ENCODE peak calls at places on chromosomes 16 and 17, in nine cellular contexts. One of them, this sample, is unnamed.

GRCh38 chr17:82963104-82963950 is 116.1 kb upstream of the METRNL start:
- DNase-seq in naive thymus-derived CD4-positive, alpha-beta T cell: no peak
- DNase-seq in renal cortical epithelial cell: peak; percentile 24
- DNase-seq in NCI-H1417: peak; percentile 34
- DNase-seq in pancreas: no peak
- DNase-seq in esophagus squamous epithelium: no peak
- DNase-seq in GM06990: no peak
- DNase-seq in cardiac muscle cell: peak; percentile 86
- DNase-seq in activated naive CD4-positive, alpha-beta T cell: no peak
- DNase-seq in this sample: peak; percentile 94

GRCh38 chr17:80611831-80612230 is 67.2 kb downstream of the RPTOR start:
- DNase-seq in naive thymus-derived CD4-positive, alpha-beta T cell: no peak
- DNase-seq in renal cortical epithelial cell: no peak
- DNase-seq in NCI-H1417: no peak
- DNase-seq in pancreas: no peak
- DNase-seq in esophagus squamous epithelium: no peak
- DNase-seq in GM06990: no peak
- DNase-seq in cardiac muscle cell: no peak
- DNase-seq in activated naive CD4-positive, alpha-beta T cell: no peak
- DNase-seq in this sample: no peak

GRCh38 chr17:79624658-79625478 is 14.0 kb upstream of the RBFOX3 start:
- DNase-seq in naive thymus-derived CD4-positive, alpha-beta T cell: no peak
- DNase-seq in renal cortical epithelial cell: no peak
- DNase-seq in NCI-H1417: no peak
- DNase-seq in pancreas: peak; percentile 2
- DNase-seq in esophagus squamous epithelium: no peak
- DNase-seq in GM06990: no peak
- DNase-seq in cardiac muscle cell: no peak
- DNase-seq in activated naive CD4-positive, alpha-beta T cell: no peak
- DNase-seq in this sample: peak; percentile 40

GRCh38 chr17:59357929-59358328 is 26.5 kb downstream of the YPEL2 start:
- DNase-seq in naive thymus-derived CD4-positive, alpha-beta T cell: no peak
- DNase-seq in renal cortical epithelial cell: peak; percentile 63
- DNase-seq in NCI-H1417: no peak
- DNase-seq in pancreas: no peak
- DNase-seq in esophagus squamous epithelium: no peak
- DNase-seq in GM06990: no peak
- DNase-seq in cardiac muscle cell: no peak
- DNase-seq in activated naive CD4-positive, alpha-beta T cell: no peak
- DNase-seq in this sample: no peak

GRCh38 chr17:54944796-54945195 is 23.7 kb downstream of the COX11 start:
- DNase-seq in naive thymus-derived CD4-positive, alpha-beta T cell: no peak
- DNase-seq in renal cortical epithelial cell: peak; percentile 40
- DNase-seq in NCI-H1417: no peak
- DNase-seq in pancreas: no peak
- DNase-seq in esophagus squamous epithelium: no peak
- DNase-seq in GM06990: no peak
- DNase-seq in cardiac muscle cell: peak; percentile 38
- DNase-seq in activated naive CD4-positive, alpha-beta T cell: no peak
- DNase-seq in this sample: no peak

GRCh38 chr16:19393226-19394074 is 24.2 kb upstream of the TMC5 start:
- DNase-seq in naive thymus-derived CD4-positive, alpha-beta T cell: no peak
- DNase-seq in renal cortical epithelial cell: peak; percentile 86
- DNase-seq in NCI-H1417: no peak
- DNase-seq in pancreas: no peak
- DNase-seq in esophagus squamous epithelium: no peak
- DNase-seq in GM06990: no peak
- DNase-seq in cardiac muscle cell: peak; percentile 55
- DNase-seq in activated naive CD4-positive, alpha-beta T cell: no peak
- DNase-seq in this sample: no peak

GRCh38 chr16:50609049-50609832 is 61.0 kb downstream of the NKD1 start:
- DNase-seq in naive thymus-derived CD4-positive, alpha-beta T cell: no peak
- DNase-seq in renal cortical epithelial cell: no peak
- DNase-seq in NCI-H1417: no peak
- DNase-seq in pancreas: no peak
- DNase-seq in esophagus squamous epithelium: no peak
- DNase-seq in GM06990: no peak
- DNase-seq in cardiac muscle cell: no peak
- DNase-seq in activated naive CD4-positive, alpha-beta T cell: no peak
- DNase-seq in this sample: no peak

GRCh38 chr16:1613240-1613639 is 1.1 kb downstream of the CRAMP1 start:
- DNase-seq in naive thymus-derived CD4-positive, alpha-beta T cell: peak; percentile 23
- DNase-seq in renal cortical epithelial cell: no peak
- DNase-seq in NCI-H1417: no peak
- DNase-seq in pancreas: no peak
- DNase-seq in esophagus squamous epithelium: no peak
- DNase-seq in GM06990: no peak
- DNase-seq in cardiac muscle cell: no peak
- DNase-seq in activated naive CD4-positive, alpha-beta T cell: no peak
- DNase-seq in this sample: peak; percentile 61

GRCh38 chr17:35023538-35023937 is 40.0 kb downstream of the RFFL start:
- DNase-seq in naive thymus-derived CD4-positive, alpha-beta T cell: no peak
- DNase-seq in renal cortical epithelial cell: no peak
- DNase-seq in NCI-H1417: no peak
- DNase-seq in pancreas: no peak
- DNase-seq in esophagus squamous epithelium: no peak
- DNase-seq in GM06990: no peak
- DNase-seq in cardiac muscle cell: no peak
- DNase-seq in activated naive CD4-positive, alpha-beta T cell: no peak
- DNase-seq in this sample: no peak

GRCh38 chr16:80899804-80900592 is 95.6 kb upstream of the CDYL2 start:
- DNase-seq in naive thymus-derived CD4-positive, alpha-beta T cell: no peak
- DNase-seq in renal cortical epithelial cell: no peak
- DNase-seq in NCI-H1417: no peak
- DNase-seq in pancreas: peak; percentile 90
- DNase-seq in esophagus squamous epithelium: no peak
- DNase-seq in GM06990: no peak
- DNase-seq in cardiac muscle cell: peak; percentile 99
- DNase-seq in activated naive CD4-positive, alpha-beta T cell: no peak
- DNase-seq in this sample: no peak

GRCh38 chr16:89268987-89269735 is 51.7 kb downstream of the ZNF778 start:
- DNase-seq in naive thymus-derived CD4-positive, alpha-beta T cell: no peak
- DNase-seq in renal cortical epithelial cell: no peak
- DNase-seq in NCI-H1417: no peak
- DNase-seq in pancreas: no peak
- DNase-seq in esophagus squamous epithelium: no peak
- DNase-seq in GM06990: no peak
- DNase-seq in cardiac muscle cell: peak; percentile 74
- DNase-seq in activated naive CD4-positive, alpha-beta T cell: no peak
- DNase-seq in this sample: no peak

This sample was measured in H7.